ENCODE peak calls at places on chromosomes 16 and 17, in seven cellular contexts. Z, W, C, B, P, A and H are unnamed samples.

GRCh38 chr17:31695456-31696090 is 163.5 kb downstream of the COPRS start:
- DNase-seq in P (no peak), A (no peak), Z (no peak), B (no peak), W (no peak), C (no peak), H (no peak)

GRCh38 chr16:31710134-31710533 is 163.5 kb upstream of the ZNF267 start:
- DNase-seq in C (no peak), W (no peak), A (no peak), Z (no peak), B (no peak), P (no peak), H (no peak)

GRCh38 chr16:67302076-67302475 is 22.7 kb downstream of the PLEKHG4 start:
- DNase-seq in B (no peak), P (no peak), C (no peak), Z (no peak), A (no peak), W (no peak), H (no peak)

GRCh38 chr16:81275064-81275532 is 36.6 kb downstream of the BCO1 start:
- DNase-seq in B (no peak), C (no peak), A (no peak), P (no peak), Z (no peak), W (no peak), H (no peak)

GRCh38 chr17:58391302-58391984 is 25.9 kb downstream of the RNF43 start:
- DNase-seq in B (no peak), Z (no peak), C (no peak), W (no peak), P (no peak), A (no peak), H (no peak)

GRCh38 chr16:19666451-19666850 is 51.6 kb downstream of the KNOP1 start:
- DNase-seq in P (no peak), B (no peak), A (no peak), W (no peak), C (no peak), Z (no peak), H (no peak)

GRCh38 chr17:50213026-50214015 is 11.9 kb upstream of the COL1A1 start:
- DNase-seq in P (no peak), A (no peak), C (no peak), Z (no peak), W (peak), B (no peak), H (peak)

GRCh38 chr17:7262192-7263070 is at the start of gene CLDN7:
- DNase-seq in C (no peak), A (no peak), Z (no peak), W (no peak), B (no peak), P (no peak), H (no peak)

GRCh38 chr17:36534117-36534880 is at the start of gene MYO19:
- DNase-seq in Z (peak), P (no peak), A (no peak), B (no peak), W (peak), C (peak), H (peak)

GRCh38 chr16:10168258-10168657 is 14.0 kb downstream of the GRIN2A start:
- DNase-seq in A (no peak), B (no peak), C (no peak), P (no peak), Z (no peak), W (no peak), H (no peak)

GRCh38 chr17:74860229-74860998 is 729 bp upstream of the GRIN2C start:
- DNase-seq in P (no peak), B (no peak), Z (no peak), A (no peak), C (no peak), W (no peak), H (no peak)

GRCh38 chr17:59371426-59372099 is 40.1 kb downstream of the YPEL2 start:
- DNase-seq in B (no peak), Z (no peak), W (no peak), A (no peak), P (no peak), C (no peak), H (no peak)

GRCh38 chr16:31110106-31111034 is 2.2 kb downstream of the BCKDK start:
- DNase-seq in W (no peak), P (no peak), Z (no peak), B (no peak), C (no peak), A (no peak), H (no peak)

GRCh38 chr17:58032691-58033415 is 25.8 kb upstream of the SRSF1 start:
- DNase-seq in P (no peak), W (no peak), A (no peak), C (no peak), B (no peak), Z (no peak), H (no peak)

GRCh38 chr17:68176770-68177169 is 71.1 kb upstream of the AMZ2 start:
- DNase-seq in W (peak), P (no peak), A (no peak), C (no peak), Z (no peak), B (no peak), H (no peak)

GRCh38 chr17:193841-194806 is 12.7 kb upstream of the DOC2B start:
- DNase-seq in A (no peak), C (no peak), P (no peak), B (no peak), W (no peak), Z (no peak), H (no peak)

GRCh38 chr16:17963185-17963836 is 373.2 kb downstream of the NPIPA8 start:
- DNase-seq in P (no peak), A (no peak), Z (no peak), B (no peak), C (no peak), W (no peak), H (peak)

GRCh38 chr17:4448197-4448980 is 14.6 kb downstream of the SPNS3 start:
- DNase-seq in W (no peak), P (no peak), B (no peak), Z (no peak), C (no peak), A (no peak), H (no peak)

GRCh38 chr17:74201250-74201649 is 2.2 kb upstream of the RPL38 start:
- DNase-seq in A (no peak), B (no peak), W (no peak), P (no peak), Z (no peak), C (no peak), H (no peak)

GRCh38 chr16:51540259-51540658 is 389.2 kb upstream of the SALL1 start:
- DNase-seq in W (no peak), Z (no peak), A (no peak), P (no peak), C (no peak), B (no peak), H (no peak)

GRCh38 chr16:17470002-17470870 is 524 bp downstream of the XYLT1 start:
- DNase-seq in Z (peak), B (no peak), P (no peak), W (peak), C (peak), A (no peak), H (peak)

GRCh38 chr17:82014432-82014831 is 8.2 kb downstream of the CENPX start:
- DNase-seq in P (no peak), Z (no peak), B (no peak), C (no peak), A (no peak), W (no peak), H (no peak)

GRCh38 chr16:30567160-30567990 is 4.1 kb downstream of the ZNF688 start:
- DNase-seq in C (peak), A (no peak), P (no peak), W (peak), B (peak), Z (peak), H (no peak)

GRCh38 chr16:74724820-74725549 is 24.3 kb upstream of the MLKL start:
- DNase-seq in B (no peak), P (peak), C (no peak), Z (no peak), W (no peak), A (peak), H (no peak)

GRCh38 chr17:73988110-73988509 is 215.4 kb upstream of the RPL38 start:
- DNase-seq in P (no peak), W (no peak), B (no peak), C (no peak), A (no peak), Z (no peak), H (no peak)

GRCh38 chr17:53724726-53725125 is 98.0 kb upstream of the KIF2B start:
- DNase-seq in Z (no peak), B (no peak), W (no peak), P (no peak), C (no peak), A (no peak), H (no peak)